ENCODE peak calls at places on chromosome 4, in ten cellular contexts. One of them, this sample, is unnamed.

GRCh38 chr4:165137205-165137604 is 24.5 kb upstream of the TMEM192 start:
- DNase-seq in AG10803: no peak
- DNase-seq in AG04449: no peak
- DNase-seq in H4: no peak
- DNase-seq in GM23248: no peak
- DNase-seq in activated T-helper 9 cell treated with anti-CD3 and anti-CD28 coated beads, Interleukin-2, amount 50 U/mL, for 16 hours: no peak
- DNase-seq in T-helper 1 cell: no peak
- DNase-seq in heart left ventricle: no peak
- DNase-seq in hippocampal formation: no peak
- DNase-seq in GM03348: no peak
- DNase-seq in this sample: no peak

GRCh38 chr4:20158195-20158594 is 93.5 kb upstream of the SLIT2 start:
- DNase-seq in AG04449: no peak
- DNase-seq in GM23248: no peak
- DNase-seq in hippocampal formation: no peak
- DNase-seq in activated T-helper 9 cell treated with anti-CD3 and anti-CD28 coated beads, Interleukin-2, amount 50 U/mL, for 16 hours: no peak
- DNase-seq in GM03348: no peak
- DNase-seq in H4: no peak
- DNase-seq in heart left ventricle: no peak
- DNase-seq in AG10803: no peak
- DNase-seq in T-helper 1 cell: no peak
- DNase-seq in this sample: no peak

GRCh38 chr4:99058228-99058627 is 30.4 kb downstream of the ADH5 start:
- DNase-seq in AG04449: no peak
- DNase-seq in AG10803: no peak
- DNase-seq in hippocampal formation: no peak
- DNase-seq in activated T-helper 9 cell treated with anti-CD3 and anti-CD28 coated beads, Interleukin-2, amount 50 U/mL, for 16 hours: no peak
- DNase-seq in H4: no peak
- DNase-seq in GM23248: no peak
- DNase-seq in T-helper 1 cell: no peak
- DNase-seq in heart left ventricle: peak
- DNase-seq in GM03348: no peak
- DNase-seq in this sample: no peak

GRCh38 chr4:17103231-17103630 is 204.8 kb upstream of the LDB2 start:
- DNase-seq in heart left ventricle: no peak
- DNase-seq in hippocampal formation: no peak
- DNase-seq in AG10803: peak
- DNase-seq in T-helper 1 cell: no peak
- DNase-seq in GM03348: peak
- DNase-seq in activated T-helper 9 cell treated with anti-CD3 and anti-CD28 coated beads, Interleukin-2, amount 50 U/mL, for 16 hours: no peak
- DNase-seq in GM23248: peak
- DNase-seq in AG04449: peak
- DNase-seq in H4: peak
- DNase-seq in this sample: no peak

GRCh38 chr4:156941940-156942548 is 29.6 kb downstream of the PDGFC start:
- DNase-seq in hippocampal formation: no peak
- DNase-seq in GM23248: no peak
- DNase-seq in T-helper 1 cell: no peak
- DNase-seq in heart left ventricle: peak
- DNase-seq in GM03348: no peak
- DNase-seq in AG04449: peak
- DNase-seq in AG10803: peak
- DNase-seq in H4: peak
- DNase-seq in activated T-helper 9 cell treated with anti-CD3 and anti-CD28 coated beads, Interleukin-2, amount 50 U/mL, for 16 hours: no peak
- DNase-seq in this sample: no peak

GRCh38 chr4:142088906-142089305 is 452.5 kb downstream of the IL15 start:
- DNase-seq in H4: no peak
- DNase-seq in hippocampal formation: no peak
- DNase-seq in GM03348: peak
- DNase-seq in AG10803: peak
- DNase-seq in T-helper 1 cell: no peak
- DNase-seq in heart left ventricle: no peak
- DNase-seq in activated T-helper 9 cell treated with anti-CD3 and anti-CD28 coated beads, Interleukin-2, amount 50 U/mL, for 16 hours: no peak
- DNase-seq in GM23248: peak
- DNase-seq in AG04449: peak
- DNase-seq in this sample: no peak

GRCh38 chr4:10974371-10974770 is 289.8 kb upstream of the CLNK start:
- DNase-seq in GM23248: no peak
- DNase-seq in GM03348: no peak
- DNase-seq in AG10803: no peak
- DNase-seq in AG04449: no peak
- DNase-seq in T-helper 1 cell: no peak
- DNase-seq in hippocampal formation: no peak
- DNase-seq in activated T-helper 9 cell treated with anti-CD3 and anti-CD28 coated beads, Interleukin-2, amount 50 U/mL, for 16 hours: no peak
- DNase-seq in H4: no peak
- DNase-seq in heart left ventricle: no peak
- DNase-seq in this sample: no peak

GRCh38 chr4:8205749-8206611 is 6.9 kb downstream of the SH3TC1 start:
- DNase-seq in hippocampal formation: no peak
- DNase-seq in AG04449: no peak
- DNase-seq in GM23248: no peak
- DNase-seq in activated T-helper 9 cell treated with anti-CD3 and anti-CD28 coated beads, Interleukin-2, amount 50 U/mL, for 16 hours: no peak
- DNase-seq in H4: no peak
- DNase-seq in T-helper 1 cell: no peak
- DNase-seq in GM03348: no peak
- DNase-seq in AG10803: no peak
- DNase-seq in heart left ventricle: no peak
- DNase-seq in this sample: no peak

GRCh38 chr4:62194342-62194741 is 994.2 kb downstream of the ADGRL3 start:
- DNase-seq in GM03348: no peak
- DNase-seq in T-helper 1 cell: no peak
- DNase-seq in GM23248: no peak
- DNase-seq in H4: no peak
- DNase-seq in AG04449: no peak
- DNase-seq in hippocampal formation: no peak
- DNase-seq in heart left ventricle: no peak
- DNase-seq in AG10803: no peak
- DNase-seq in activated T-helper 9 cell treated with anti-CD3 and anti-CD28 coated beads, Interleukin-2, amount 50 U/mL, for 16 hours: no peak
- DNase-seq in this sample: no peak

GRCh38 chr4:84379881-84380618 is 119.0 kb downstream of the NKX6-1 start:
- DNase-seq in T-helper 1 cell: no peak
- DNase-seq in GM03348: peak
- DNase-seq in GM23248: peak
- DNase-seq in AG10803: peak
- DNase-seq in hippocampal formation: no peak
- DNase-seq in AG04449: no peak
- DNase-seq in activated T-helper 9 cell treated with anti-CD3 and anti-CD28 coated beads, Interleukin-2, amount 50 U/mL, for 16 hours: no peak
- DNase-seq in H4: peak
- DNase-seq in heart left ventricle: no peak
- DNase-seq in this sample: no peak

GRCh38 chr4:37717575-37717974 is 31.4 kb upstream of the RELL1 start:
- DNase-seq in AG04449: no peak
- DNase-seq in GM03348: peak
- DNase-seq in H4: peak
- DNase-seq in AG10803: peak
- DNase-seq in T-helper 1 cell: no peak
- DNase-seq in GM23248: peak
- DNase-seq in hippocampal formation: no peak
- DNase-seq in activated T-helper 9 cell treated with anti-CD3 and anti-CD28 coated beads, Interleukin-2, amount 50 U/mL, for 16 hours: no peak
- DNase-seq in heart left ventricle: no peak
- DNase-seq in this sample: no peak

GRCh38 chr4:107423677-107424405 is 296.2 kb downstream of the PAPSS1 start:
- DNase-seq in T-helper 1 cell: no peak
- DNase-seq in hippocampal formation: no peak
- DNase-seq in heart left ventricle: no peak
- DNase-seq in GM23248: no peak
- DNase-seq in AG04449: no peak
- DNase-seq in AG10803: peak
- DNase-seq in GM03348: no peak
- DNase-seq in H4: no peak
- DNase-seq in activated T-helper 9 cell treated with anti-CD3 and anti-CD28 coated beads, Interleukin-2, amount 50 U/mL, for 16 hours: no peak
- DNase-seq in this sample: no peak

GRCh38 chr4:145564540-145564939 is 54.6 kb upstream of the MMAA start:
- DNase-seq in AG04449: no peak
- DNase-seq in heart left ventricle: no peak
- DNase-seq in GM03348: no peak
- DNase-seq in AG10803: no peak
- DNase-seq in activated T-helper 9 cell treated with anti-CD3 and anti-CD28 coated beads, Interleukin-2, amount 50 U/mL, for 16 hours: no peak
- DNase-seq in GM23248: no peak
- DNase-seq in T-helper 1 cell: no peak
- DNase-seq in hippocampal formation: no peak
- DNase-seq in H4: no peak
- DNase-seq in this sample: no peak

GRCh38 chr4:148443550-148444295 is 1.5 kb upstream of the NR3C2 start:
- DNase-seq in activated T-helper 9 cell treated with anti-CD3 and anti-CD28 coated beads, Interleukin-2, amount 50 U/mL, for 16 hours: peak
- DNase-seq in AG04449: no peak
- DNase-seq in H4: no peak
- DNase-seq in heart left ventricle: peak
- DNase-seq in GM23248: peak
- DNase-seq in hippocampal formation: no peak
- DNase-seq in AG10803: no peak
- DNase-seq in T-helper 1 cell: peak
- DNase-seq in GM03348: peak
- DNase-seq in this sample: no peak

GRCh38 chr4:144820115-144820514 is 174.2 kb downstream of the HHIP start:
- DNase-seq in H4: no peak
- DNase-seq in T-helper 1 cell: no peak
- DNase-seq in activated T-helper 9 cell treated with anti-CD3 and anti-CD28 coated beads, Interleukin-2, amount 50 U/mL, for 16 hours: no peak
- DNase-seq in GM23248: peak
- DNase-seq in AG04449: peak
- DNase-seq in heart left ventricle: no peak
- DNase-seq in GM03348: peak
- DNase-seq in hippocampal formation: no peak
- DNase-seq in AG10803: peak
- DNase-seq in this sample: no peak

GRCh38 chr4:40322853-40323252 is 12.3 kb upstream of the CHRNA9 start:
- DNase-seq in activated T-helper 9 cell treated with anti-CD3 and anti-CD28 coated beads, Interleukin-2, amount 50 U/mL, for 16 hours: no peak
- DNase-seq in hippocampal formation: no peak
- DNase-seq in AG10803: peak
- DNase-seq in AG04449: no peak
- DNase-seq in heart left ventricle: no peak
- DNase-seq in T-helper 1 cell: no peak
- DNase-seq in GM23248: no peak
- DNase-seq in GM03348: no peak
- DNase-seq in H4: no peak
- DNase-seq in this sample: no peak

GRCh38 chr4:2330119-2331042 is 68.5 kb upstream of the MXD4 start:
- DNase-seq in GM23248: peak
- DNase-seq in AG04449: peak
- DNase-seq in AG10803: peak
- DNase-seq in activated T-helper 9 cell treated with anti-CD3 and anti-CD28 coated beads, Interleukin-2, amount 50 U/mL, for 16 hours: no peak
- DNase-seq in heart left ventricle: no peak
- DNase-seq in H4: peak
- DNase-seq in GM03348: peak
- DNase-seq in T-helper 1 cell: no peak
- DNase-seq in hippocampal formation: no peak
- DNase-seq in this sample: no peak

GRCh38 chr4:80112236-80112635 is 39.2 kb upstream of the ANTXR2 start:
- DNase-seq in heart left ventricle: peak
- DNase-seq in GM03348: peak
- DNase-seq in GM23248: peak
- DNase-seq in activated T-helper 9 cell treated with anti-CD3 and anti-CD28 coated beads, Interleukin-2, amount 50 U/mL, for 16 hours: no peak
- DNase-seq in H4: no peak
- DNase-seq in hippocampal formation: no peak
- DNase-seq in AG04449: no peak
- DNase-seq in T-helper 1 cell: no peak
- DNase-seq in AG10803: peak
- DNase-seq in this sample: no peak

GRCh38 chr4:126986828-126987227 is 645.9 kb upstream of the INTU start:
- DNase-seq in heart left ventricle: no peak
- DNase-seq in GM23248: peak
- DNase-seq in H4: no peak
- DNase-seq in activated T-helper 9 cell treated with anti-CD3 and anti-CD28 coated beads, Interleukin-2, amount 50 U/mL, for 16 hours: no peak
- DNase-seq in hippocampal formation: no peak
- DNase-seq in AG10803: peak
- DNase-seq in T-helper 1 cell: no peak
- DNase-seq in AG04449: peak
- DNase-seq in GM03348: peak
- DNase-seq in this sample: no peak

GRCh38 chr4:73609688-73610087 is 10.5 kb downstream of the RASSF6 start:
- DNase-seq in T-helper 1 cell: no peak
- DNase-seq in AG10803: no peak
- DNase-seq in H4: peak
- DNase-seq in activated T-helper 9 cell treated with anti-CD3 and anti-CD28 coated beads, Interleukin-2, amount 50 U/mL, for 16 hours: no peak
- DNase-seq in hippocampal formation: no peak
- DNase-seq in GM23248: no peak
- DNase-seq in AG04449: no peak
- DNase-seq in GM03348: no peak
- DNase-seq in heart left ventricle: no peak
- DNase-seq in this sample: no peak

GRCh38 chr4:157687971-157688370 is 467.4 kb downstream of the GRIA2 start:
- DNase-seq in GM03348: no peak
- DNase-seq in T-helper 1 cell: no peak
- DNase-seq in AG04449: no peak
- DNase-seq in H4: no peak
- DNase-seq in hippocampal formation: no peak
- DNase-seq in heart left ventricle: no peak
- DNase-seq in AG10803: no peak
- DNase-seq in activated T-helper 9 cell treated with anti-CD3 and anti-CD28 coated beads, Interleukin-2, amount 50 U/mL, for 16 hours: no peak
- DNase-seq in GM23248: no peak
- DNase-seq in this sample: no peak

GRCh38 chr4:109947918-109948317 is 35.2 kb downstream of the EGF start:
- DNase-seq in hippocampal formation: no peak
- DNase-seq in GM23248: peak
- DNase-seq in H4: no peak
- DNase-seq in GM03348: no peak
- DNase-seq in activated T-helper 9 cell treated with anti-CD3 and anti-CD28 coated beads, Interleukin-2, amount 50 U/mL, for 16 hours: no peak
- DNase-seq in AG04449: no peak
- DNase-seq in heart left ventricle: no peak
- DNase-seq in T-helper 1 cell: no peak
- DNase-seq in AG10803: no peak
- DNase-seq in this sample: no peak

GRCh38 chr4:113584407-113585150 is 177.0 kb downstream of the CAMK2D start:
- DNase-seq in AG10803: peak
- DNase-seq in heart left ventricle: no peak
- DNase-seq in T-helper 1 cell: no peak
- DNase-seq in GM23248: peak
- DNase-seq in H4: peak
- DNase-seq in GM03348: peak
- DNase-seq in hippocampal formation: no peak
- DNase-seq in AG04449: no peak
- DNase-seq in activated T-helper 9 cell treated with anti-CD3 and anti-CD28 coated beads, Interleukin-2, amount 50 U/mL, for 16 hours: no peak
- DNase-seq in this sample: no peak

GRCh38 chr4:48343531-48343930 is 2.2 kb downstream of the SLAIN2 start:
- DNase-seq in GM23248: peak
- DNase-seq in H4: no peak
- DNase-seq in GM03348: peak
- DNase-seq in hippocampal formation: no peak
- DNase-seq in AG10803: peak
- DNase-seq in T-helper 1 cell: no peak
- DNase-seq in AG04449: no peak
- DNase-seq in activated T-helper 9 cell treated with anti-CD3 and anti-CD28 coated beads, Interleukin-2, amount 50 U/mL, for 16 hours: no peak
- DNase-seq in heart left ventricle: no peak
- DNase-seq in this sample: no peak

GRCh38 chr4:137853424-137853823 is 321.1 kb upstream of the PCDH18 start:
- DNase-seq in hippocampal formation: no peak
- DNase-seq in heart left ventricle: no peak
- DNase-seq in T-helper 1 cell: no peak
- DNase-seq in H4: no peak
- DNase-seq in activated T-helper 9 cell treated with anti-CD3 and anti-CD28 coated beads, Interleukin-2, amount 50 U/mL, for 16 hours: no peak
- DNase-seq in GM23248: no peak
- DNase-seq in GM03348: no peak
- DNase-seq in AG10803: no peak
- DNase-seq in AG04449: no peak
- DNase-seq in this sample: no peak

GRCh38 chr4:178448372-178449040 is 1006.3 kb upstream of the AGA start:
- DNase-seq in GM03348: no peak
- DNase-seq in heart left ventricle: no peak
- DNase-seq in AG04449: no peak
- DNase-seq in H4: no peak
- DNase-seq in GM23248: no peak
- DNase-seq in T-helper 1 cell: no peak
- DNase-seq in activated T-helper 9 cell treated with anti-CD3 and anti-CD28 coated beads, Interleukin-2, amount 50 U/mL, for 16 hours: no peak
- DNase-seq in AG10803: no peak
- DNase-seq in hippocampal formation: no peak
- DNase-seq in this sample: no peak

GRCh38 chr4:125231661-125232060 is 83.1 kb upstream of the FAT4 start:
- DNase-seq in T-helper 1 cell: no peak
- DNase-seq in GM23248: peak
- DNase-seq in hippocampal formation: no peak
- DNase-seq in heart left ventricle: no peak
- DNase-seq in activated T-helper 9 cell treated with anti-CD3 and anti-CD28 coated beads, Interleukin-2, amount 50 U/mL, for 16 hours: no peak
- DNase-seq in AG10803: no peak
- DNase-seq in AG04449: no peak
- DNase-seq in H4: no peak
- DNase-seq in GM03348: no peak
- DNase-seq in this sample: no peak

GRCh38 chr4:98289375-98289774 is 28.2 kb downstream of the RAP1GDS1 start:
- DNase-seq in activated T-helper 9 cell treated with anti-CD3 and anti-CD28 coated beads, Interleukin-2, amount 50 U/mL, for 16 hours: no peak
- DNase-seq in GM23248: no peak
- DNase-seq in AG04449: no peak
- DNase-seq in GM03348: no peak
- DNase-seq in AG10803: peak
- DNase-seq in T-helper 1 cell: no peak
- DNase-seq in hippocampal formation: no peak
- DNase-seq in H4: no peak
- DNase-seq in heart left ventricle: no peak
- DNase-seq in this sample: no peak

This sample was measured in SK-N-MC.